ENCODE peak calls at places on chromosome 3, in ten cellular contexts. One of them, this sample, is unnamed.

GRCh38 chr3:134197681-134198261 is 52.9 kb downstream of the RYK start:
- DNase-seq in right lobe of liver: no peak
- DNase-seq in GM23338: peak; percentile 70
- DNase-seq in tibial nerve: no peak
- DNase-seq in body of pancreas: no peak
- DNase-seq in astrocyte of the spinal cord: peak; percentile 80
- DNase-seq in cardiac fibroblast: peak; percentile 75
- DNase-seq in sigmoid colon: no peak
- DNase-seq in psoas muscle: no peak
- DNase-seq in AG04450: peak; percentile 44
- DNase-seq in this sample: peak; percentile 81

GRCh38 chr3:174329321-174329720 is 529.8 kb upstream of the NAALADL2 start:
- DNase-seq in GM23338: no peak
- DNase-seq in body of pancreas: no peak
- DNase-seq in tibial nerve: no peak
- DNase-seq in psoas muscle: no peak
- DNase-seq in sigmoid colon: no peak
- DNase-seq in AG04450: no peak
- DNase-seq in right lobe of liver: no peak
- DNase-seq in astrocyte of the spinal cord: peak; percentile 49
- DNase-seq in cardiac fibroblast: peak; percentile 71
- DNase-seq in this sample: peak; percentile 70

GRCh38 chr3:142319094-142319493 is 93.7 kb upstream of the GK5 start:
- DNase-seq in cardiac fibroblast: peak; percentile 25
- DNase-seq in sigmoid colon: no peak
- DNase-seq in astrocyte of the spinal cord: peak; percentile 60
- DNase-seq in right lobe of liver: no peak
- DNase-seq in tibial nerve: no peak
- DNase-seq in AG04450: no peak
- DNase-seq in GM23338: no peak
- DNase-seq in body of pancreas: no peak
- DNase-seq in psoas muscle: no peak
- DNase-seq in this sample: peak; percentile 52

GRCh38 chr3:40366203-40367162 is 20.5 kb upstream of the ENTPD3 start:
- DNase-seq in sigmoid colon: no peak
- DNase-seq in GM23338: no peak
- DNase-seq in tibial nerve: no peak
- DNase-seq in psoas muscle: no peak
- DNase-seq in cardiac fibroblast: peak; percentile 16
- DNase-seq in body of pancreas: no peak
- DNase-seq in right lobe of liver: no peak
- DNase-seq in AG04450: no peak
- DNase-seq in astrocyte of the spinal cord: peak; percentile 14
- DNase-seq in this sample: peak; percentile 45

GRCh38 chr3:72288955-72289707 is 504.2 kb upstream of the PROK2 start:
- DNase-seq in cardiac fibroblast: peak; percentile 84
- DNase-seq in body of pancreas: peak; percentile 54
- DNase-seq in GM23338: peak; percentile 20
- DNase-seq in AG04450: peak; percentile 38
- DNase-seq in right lobe of liver: no peak
- DNase-seq in tibial nerve: no peak
- DNase-seq in psoas muscle: no peak
- DNase-seq in sigmoid colon: peak; percentile 70
- DNase-seq in astrocyte of the spinal cord: peak; percentile 78
- DNase-seq in this sample: no peak

GRCh38 chr3:55893045-55893664 is 406.0 kb upstream of the WNT5A start:
- DNase-seq in tibial nerve: no peak
- DNase-seq in psoas muscle: no peak
- DNase-seq in GM23338: no peak
- DNase-seq in astrocyte of the spinal cord: peak; percentile 47
- DNase-seq in AG04450: peak; percentile 39
- DNase-seq in sigmoid colon: no peak
- DNase-seq in body of pancreas: no peak
- DNase-seq in cardiac fibroblast: no peak
- DNase-seq in right lobe of liver: no peak
- DNase-seq in this sample: no peak

GRCh38 chr3:67593761-67594234 is 60.6 kb downstream of the SUCLG2 start:
- DNase-seq in AG04450: no peak
- DNase-seq in psoas muscle: no peak
- DNase-seq in right lobe of liver: no peak
- DNase-seq in cardiac fibroblast: peak; percentile 57
- DNase-seq in GM23338: peak; percentile 43
- DNase-seq in astrocyte of the spinal cord: no peak
- DNase-seq in sigmoid colon: no peak
- DNase-seq in tibial nerve: no peak
- DNase-seq in body of pancreas: no peak
- DNase-seq in this sample: peak; percentile 68

GRCh38 chr3:34011171-34012101 is 213.0 kb downstream of the PDCD6IP start:
- DNase-seq in right lobe of liver: no peak
- DNase-seq in sigmoid colon: no peak
- DNase-seq in astrocyte of the spinal cord: peak; percentile 47
- DNase-seq in AG04450: no peak
- DNase-seq in body of pancreas: no peak
- DNase-seq in GM23338: no peak
- DNase-seq in tibial nerve: no peak
- DNase-seq in psoas muscle: no peak
- DNase-seq in cardiac fibroblast: no peak
- DNase-seq in this sample: peak; percentile 63

GRCh38 chr3:5055352-5056004 is 66.6 kb upstream of the ARL8B start:
- DNase-seq in astrocyte of the spinal cord: no peak
- DNase-seq in psoas muscle: no peak
- DNase-seq in cardiac fibroblast: no peak
- DNase-seq in sigmoid colon: peak; percentile 19
- DNase-seq in body of pancreas: no peak
- DNase-seq in GM23338: no peak
- DNase-seq in tibial nerve: no peak
- DNase-seq in AG04450: no peak
- DNase-seq in right lobe of liver: no peak
- DNase-seq in this sample: no peak

GRCh38 chr3:72628065-72628464 is 220.2 kb downstream of the SHQ1 start:
- DNase-seq in astrocyte of the spinal cord: no peak
- DNase-seq in sigmoid colon: no peak
- DNase-seq in GM23338: no peak
- DNase-seq in cardiac fibroblast: no peak
- DNase-seq in right lobe of liver: no peak
- DNase-seq in tibial nerve: no peak
- DNase-seq in body of pancreas: no peak
- DNase-seq in psoas muscle: no peak
- DNase-seq in AG04450: no peak
- DNase-seq in this sample: no peak

GRCh38 chr3:78610462-78611125 is 1157.2 kb downstream of the ROBO1 start:
- DNase-seq in right lobe of liver: no peak
- DNase-seq in psoas muscle: no peak
- DNase-seq in AG04450: no peak
- DNase-seq in body of pancreas: no peak
- DNase-seq in cardiac fibroblast: no peak
- DNase-seq in tibial nerve: no peak
- DNase-seq in sigmoid colon: no peak
- DNase-seq in astrocyte of the spinal cord: no peak
- DNase-seq in GM23338: no peak
- DNase-seq in this sample: peak; percentile 22

GRCh38 chr3:66376568-66376967 is 124.3 kb downstream of the LRIG1 start:
- DNase-seq in tibial nerve: peak; percentile 55
- DNase-seq in psoas muscle: no peak
- DNase-seq in astrocyte of the spinal cord: peak; percentile 69
- DNase-seq in right lobe of liver: no peak
- DNase-seq in body of pancreas: peak; percentile 84
- DNase-seq in AG04450: no peak
- DNase-seq in sigmoid colon: no peak
- DNase-seq in cardiac fibroblast: peak; percentile 89
- DNase-seq in GM23338: no peak
- DNase-seq in this sample: peak; percentile 88

GRCh38 chr3:156536524-156537316 is 18.2 kb downstream of the SSR3 start:
- DNase-seq in GM23338: no peak
- DNase-seq in tibial nerve: no peak
- DNase-seq in cardiac fibroblast: no peak
- DNase-seq in AG04450: no peak
- DNase-seq in astrocyte of the spinal cord: peak; percentile 46
- DNase-seq in sigmoid colon: no peak
- DNase-seq in body of pancreas: no peak
- DNase-seq in psoas muscle: no peak
- DNase-seq in right lobe of liver: no peak
- DNase-seq in this sample: peak; percentile 61

GRCh38 chr3:4533489-4534443 is 40.6 kb downstream of the ITPR1 start:
- DNase-seq in body of pancreas: peak; percentile 40
- DNase-seq in GM23338: peak; percentile 40
- DNase-seq in psoas muscle: no peak
- DNase-seq in astrocyte of the spinal cord: no peak
- DNase-seq in cardiac fibroblast: peak; percentile 30
- DNase-seq in AG04450: no peak
- DNase-seq in tibial nerve: no peak
- DNase-seq in sigmoid colon: no peak
- DNase-seq in right lobe of liver: peak; percentile 54
- DNase-seq in this sample: no peak

DNA sequence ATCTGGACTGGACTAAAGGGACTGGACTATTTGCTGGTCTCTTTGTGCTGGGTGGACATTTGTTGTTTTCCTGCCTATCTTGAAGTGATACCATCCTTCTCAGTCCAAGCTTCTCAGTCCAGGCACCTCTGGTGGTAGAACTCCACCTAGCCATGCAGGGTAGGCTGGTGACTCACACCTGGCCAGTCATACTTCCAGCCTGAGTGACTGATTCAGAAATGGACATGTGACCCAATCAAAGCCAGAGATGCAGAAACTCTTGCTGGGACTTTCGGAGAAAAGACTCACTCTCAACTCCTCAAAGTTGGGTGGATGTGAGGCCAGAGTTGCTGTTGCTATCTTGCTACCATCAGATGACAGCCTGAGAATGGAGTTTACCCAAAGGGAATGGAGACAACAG is 5.6 kb upstream of the ASB14 start:
- DNase-seq in tibial nerve: no peak
- DNase-seq in cardiac fibroblast: no peak
- DNase-seq in psoas muscle: peak; percentile 59
- DNase-seq in astrocyte of the spinal cord: peak; percentile 28
- DNase-seq in body of pancreas: peak; percentile 14
- DNase-seq in sigmoid colon: no peak
- DNase-seq in AG04450: no peak
- DNase-seq in GM23338: no peak
- DNase-seq in right lobe of liver: no peak
- DNase-seq in this sample: peak; percentile 58
- TF ChIP-seq CTCF in tibial nerve: no peak
- TF ChIP-seq CTCF in cardiac fibroblast: no peak
- TF ChIP-seq CTCF in psoas muscle: peak; percentile 22
- TF ChIP-seq CTCF in astrocyte of the spinal cord: peak; percentile 9
- TF ChIP-seq CTCF in body of pancreas: no peak
- TF ChIP-seq CTCF in sigmoid colon: no peak
- TF ChIP-seq CTCF in AG04450: no peak
- TF ChIP-seq CTCF in GM23338: no peak
- TF ChIP-seq CTCF in right lobe of liver: no peak
- TF ChIP-seq CTCF in this sample: peak; percentile 23

DNA sequence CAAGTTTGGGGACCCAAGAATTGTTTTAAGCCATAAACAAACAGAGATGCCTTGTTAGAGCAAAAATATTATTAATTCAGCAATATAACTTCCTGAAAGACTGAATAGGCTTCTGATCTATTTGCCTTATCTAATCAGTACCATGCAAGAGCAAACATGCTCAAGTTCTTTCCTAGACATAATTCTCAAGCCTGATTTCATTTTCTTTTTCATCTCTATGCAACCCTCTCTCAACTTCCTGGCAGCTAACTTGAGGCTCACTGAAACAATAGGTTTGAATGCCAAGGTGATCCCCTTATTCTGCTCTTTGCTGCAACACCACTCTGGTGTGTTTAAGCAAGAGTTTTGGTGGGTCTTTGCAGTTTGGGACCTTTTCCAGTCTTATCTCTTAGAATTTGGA is 230.9 kb upstream of the CD96 start:
- DNase-seq in tibial nerve: no peak
- DNase-seq in cardiac fibroblast: no peak
- DNase-seq in sigmoid colon: no peak
- DNase-seq in psoas muscle: no peak
- DNase-seq in astrocyte of the spinal cord: no peak
- DNase-seq in GM23338: no peak
- DNase-seq in AG04450: no peak
- DNase-seq in right lobe of liver: no peak
- DNase-seq in body of pancreas: no peak
- DNase-seq in this sample: no peak
- H3K4me3 ChIP-seq in tibial nerve: no peak overlapping the region
- H3K4me3 ChIP-seq in cardiac fibroblast: no peak overlapping the region
- H3K4me3 ChIP-seq in sigmoid colon: no peak overlapping the region
- H3K4me3 ChIP-seq in psoas muscle: no peak overlapping the region
- H3K4me3 ChIP-seq in astrocyte of the spinal cord: no peak overlapping the region
- H3K4me3 ChIP-seq in GM23338: no peak overlapping the region
- H3K4me3 ChIP-seq in AG04450: no peak overlapping the region
- H3K4me3 ChIP-seq in right lobe of liver: no peak overlapping the region
- H3K4me3 ChIP-seq in body of pancreas: no peak overlapping the region
- H3K4me3 ChIP-seq in this sample: no peak overlapping the region

DNA sequence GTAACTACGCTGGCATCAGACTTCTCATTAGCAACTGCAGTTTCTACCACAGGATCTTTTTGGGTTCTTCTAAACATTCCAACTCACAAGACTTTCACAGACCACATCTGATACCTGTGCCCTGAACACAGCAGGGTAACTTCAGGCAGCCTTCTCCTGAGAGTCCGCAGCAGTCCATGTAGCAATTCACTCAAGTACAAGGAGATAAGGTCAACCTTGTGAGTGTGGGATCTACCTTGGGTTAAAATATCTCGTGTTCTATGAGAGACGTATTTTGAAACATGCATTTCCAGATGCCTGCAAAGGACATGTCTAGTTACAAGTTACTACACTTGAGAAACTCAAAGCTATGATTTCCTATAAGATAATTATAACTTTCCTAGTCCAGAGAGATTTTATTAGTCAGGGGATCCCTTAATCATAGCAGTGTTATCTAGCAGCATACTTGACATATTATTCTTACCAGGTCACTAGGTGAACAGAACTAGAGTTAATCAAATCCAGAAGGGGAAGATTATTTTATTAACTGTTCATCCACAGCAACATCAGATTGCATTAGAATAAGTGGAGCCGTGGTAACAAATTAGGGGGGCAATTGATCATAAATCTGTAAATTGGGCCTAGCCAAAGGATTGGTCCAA is 66.4 kb downstream of the ASTE1 start:
- DNase-seq in AG04450: no peak
- DNase-seq in GM23338: no peak
- DNase-seq in psoas muscle: no peak
- DNase-seq in astrocyte of the spinal cord: no peak
- DNase-seq in cardiac fibroblast: no peak
- DNase-seq in tibial nerve: no peak
- DNase-seq in sigmoid colon: no peak
- DNase-seq in body of pancreas: no peak
- DNase-seq in right lobe of liver: no peak
- DNase-seq in this sample: peak; percentile 34
- TF ChIP-seq CTCF in AG04450: no peak
- TF ChIP-seq CTCF in GM23338: no peak
- TF ChIP-seq CTCF in psoas muscle: no peak
- TF ChIP-seq CTCF in astrocyte of the spinal cord: no peak
- TF ChIP-seq CTCF in cardiac fibroblast: no peak
- TF ChIP-seq CTCF in tibial nerve: no peak
- TF ChIP-seq CTCF in sigmoid colon: no peak
- TF ChIP-seq CTCF in body of pancreas: no peak
- TF ChIP-seq CTCF in right lobe of liver: no peak
- TF ChIP-seq CTCF in this sample: no peak

GRCh38 chr3:185631108-185631507 is 45.0 kb downstream of the SENP2 start:
- DNase-seq in GM23338: no peak
- DNase-seq in psoas muscle: no peak
- DNase-seq in cardiac fibroblast: peak; percentile 31
- DNase-seq in AG04450: no peak
- DNase-seq in body of pancreas: no peak
- DNase-seq in right lobe of liver: no peak
- DNase-seq in tibial nerve: peak; percentile 45
- DNase-seq in sigmoid colon: no peak
- DNase-seq in astrocyte of the spinal cord: no peak
- DNase-seq in this sample: peak; percentile 21
- H3K4me3 ChIP-seq in GM23338: no peak overlapping the region
- H3K4me3 ChIP-seq in psoas muscle: no peak overlapping the region
- H3K4me3 ChIP-seq in cardiac fibroblast: no peak overlapping the region
- H3K4me3 ChIP-seq in AG04450: no peak overlapping the region
- H3K4me3 ChIP-seq in body of pancreas: no peak overlapping the region
- H3K4me3 ChIP-seq in right lobe of liver: no peak overlapping the region
- H3K4me3 ChIP-seq in tibial nerve: no peak overlapping the region
- H3K4me3 ChIP-seq in sigmoid colon: no peak overlapping the region
- H3K4me3 ChIP-seq in astrocyte of the spinal cord: no peak overlapping the region
- H3K4me3 ChIP-seq in this sample: no peak overlapping the region